ENCODE peak calls at places on chromosomes 6 and 20, in five cellular contexts. W is Karpas-422, B is AG08395, N is NT2/D1, T is T-helper 1 cell. A is an unnamed sample.

GRCh38 chr6:2081155-2082138 is 164.0 kb downstream of the GMDS start:
- DNase-seq in B (no peak), N (no peak), W (no peak), T (peak), A (no peak)

GRCh38 chr20:33475381-33476160 is 14.3 kb upstream of the CBFA2T2 start:
- DNase-seq in B (no peak), N (no peak), W (peak), T (no peak), A (no peak)

GRCh38 chr6:19836799-19837510 is at the start of gene ID4:
- DNase-seq in B (peak), T (no peak), W (no peak), N (peak), A (peak)

GRCh38 chr6:167892835-167893234 is 66.1 kb downstream of the AFDN start:
- DNase-seq in B (no peak), T (no peak), W (no peak), N (peak), A (no peak)

GRCh38 chr6:79947191-79948173 is at the start of gene ELOVL4:
- DNase-seq in W (no peak), B (peak), T (peak), N (peak), A (peak)

GRCh38 chr6:131182991-131183425 is 47.7 kb downstream of the AKAP7 start:
- DNase-seq in T (peak), B (peak), W (peak), N (peak), A (peak)

GRCh38 chr6:152575186-152575585 is 62.0 kb downstream of the SYNE1 start:
- DNase-seq in N (no peak), T (no peak), W (no peak), B (no peak), A (peak)

GRCh38 chr6:125839471-125839870 is 48.7 kb downstream of the NCOA7 start:
- DNase-seq in B (no peak), N (no peak), T (no peak), W (no peak), A (no peak)

GRCh38 chr6:154460306-154461071 is 50.0 kb downstream of the CNKSR3 start:
- DNase-seq in N (no peak), W (no peak), T (no peak), B (peak), A (peak)

GRCh38 chr6:159754959-159755914 is 6.6 kb upstream of the ACAT2 start:
- DNase-seq in B (no peak), T (no peak), N (no peak), W (no peak), A (peak)

GRCh38 chr6:152094992-152095592 is 287.6 kb downstream of the ESR1 start:
- DNase-seq in N (no peak), T (peak), W (no peak), B (peak), A (peak)

GRCh38 chr6:3722211-3722621 is 29.3 kb downstream of the PXDC1 start:
- DNase-seq in B (peak), T (no peak), W (no peak), N (no peak), A (peak)

GRCh38 chr6:28105286-28105685 is 19.1 kb upstream of the ZSCAN16 start:
- DNase-seq in B (peak), W (peak), T (no peak), N (no peak), A (no peak)

GRCh38 chr6:81847866-81848265 is 95.4 kb upstream of the TENT5A start:
- DNase-seq in N (no peak), T (no peak), B (no peak), W (no peak), A (no peak)

GRCh38 chr6:157768863-157769551 is 54.0 kb upstream of the SNX9 start:
- DNase-seq in B (no peak), W (no peak), T (peak), N (no peak), A (no peak)

GRCh38 chr6:29845405-29846006 is 17.9 kb downstream of the HLA-G start:
- DNase-seq in T (peak), N (no peak), W (no peak), B (no peak), A (no peak)

GRCh38 chr6:135030056-135030473 is 24.6 kb downstream of the HBS1L start:
- DNase-seq in B (no peak), T (peak), N (no peak), W (no peak), A (no peak)

GRCh38 chr6:126252154-126252553 is 87.8 kb upstream of the CENPW start:
- DNase-seq in W (no peak), B (no peak), T (no peak), N (no peak), A (no peak)

GRCh38 chr20:42611423-42611822 is 578.3 kb downstream of the PTPRT start:
- DNase-seq in W (no peak), B (no peak), N (no peak), T (no peak), A (no peak)

GRCh38 chr6:7522873-7523272 is 18.6 kb upstream of the DSP start:
- DNase-seq in N (no peak), B (no peak), W (no peak), T (no peak), A (no peak)

GRCh38 chr6:25456656-25457055 is 177.5 kb downstream of the CARMIL1 start:
- DNase-seq in N (no peak), B (no peak), W (no peak), T (no peak), A (no peak)